ENCODE peak calls at places on chromosome 15, in six cellular contexts. C, U, V, Z, H and E are unnamed samples.
A peak's percentile ranks its signal among the peaks of the same experiment; 100 is the strongest.

GRCh38 chr15:50840520-50840919 is 68.0 kb upstream of the AP4E1 start:
- DNase-seq in U (no peak), Z (no peak), H (no peak), C (no peak), V (no peak), E (no peak)

GRCh38 chr15:50137330-50137761 is 18.3 kb upstream of the ATP8B4 start:
- DNase-seq in C (no peak), H (no peak), V (no peak), U (peak; percentile 100), Z (no peak), E (no peak)

GRCh38 chr15:25670025-25670554 is 193.0 kb downstream of the ATP10A start:
- DNase-seq in U (peak; percentile 56), V (no peak), C (no peak), H (peak; percentile 41), Z (peak; percentile 91), E (peak; percentile 64)

GRCh38 chr15:88695595-88696186 is 56.9 kb downstream of the ISG20 start:
- DNase-seq in Z (no peak), C (no peak), V (no peak), U (no peak), H (no peak), E (peak; percentile 13)

GRCh38 chr15:32861741-32862140 is 143.9 kb downstream of the GREM1 start:
- DNase-seq in C (no peak), H (peak; percentile 14), V (no peak), U (peak; percentile 76), Z (no peak), E (peak; percentile 61)

GRCh38 chr15:58213587-58214360 is 75.6 kb downstream of the AQP9 start:
- DNase-seq in H (no peak), C (no peak), Z (no peak), U (peak; percentile 94), V (no peak), E (peak; percentile 84)

GRCh38 chr15:72315706-72316370 is 4.1 kb downstream of the CELF6 start:
- DNase-seq in H (no peak), V (no peak), Z (no peak), C (no peak), U (peak; percentile 5), E (peak; percentile 17)

GRCh38 chr15:91203619-91204018 is 103.6 kb downstream of the SV2B start:
- DNase-seq in C (no peak), H (no peak), Z (no peak), V (no peak), U (no peak), E (no peak)

GRCh38 chr15:36252117-36252711 is 327.2 kb upstream of the CDIN1 start:
- DNase-seq in V (no peak), C (no peak), H (no peak), Z (no peak), U (no peak), E (no peak)

GRCh38 chr15:36067483-36068274 is 511.7 kb upstream of the CDIN1 start:
- DNase-seq in Z (peak; percentile 61), H (no peak), V (no peak), C (no peak), U (no peak), E (no peak)

GRCh38 chr15:97968380-97968779 is 7.9 kb downstream of the ARRDC4 start:
- DNase-seq in V (no peak), C (no peak), Z (no peak), U (peak; percentile 85), H (no peak), E (peak; percentile 78)

GRCh38 chr15:62617741-62618140 is 424.8 kb upstream of the TPM1 start:
- DNase-seq in C (no peak), H (no peak), Z (no peak), V (no peak), U (peak; percentile 24), E (no peak)

GRCh38 chr15:75843618-75844610 is 667 bp downstream of the UBE2Q2 start:
- DNase-seq in U (peak; percentile 37), Z (peak; percentile 88), H (peak; percentile 44), C (peak; percentile 57), V (peak; percentile 45), E (peak; percentile 69)

GRCh38 chr15:56972426-56972825 is 54.0 kb downstream of the TCF12 start:
- DNase-seq in C (no peak), H (no peak), V (no peak), Z (no peak), U (no peak), E (no peak)

GRCh38 chr15:52682200-52682599 is 3.0 kb upstream of the ATOSA start:
- DNase-seq in V (no peak), C (no peak), U (no peak), H (no peak), Z (no peak), E (no peak)

GRCh38 chr15:36230741-36231140 is 348.7 kb upstream of the CDIN1 start:
- DNase-seq in C (no peak), V (no peak), H (no peak), U (peak; percentile 65), Z (no peak), E (no peak)

GRCh38 chr15:84749111-84749991 is 959 bp downstream of the ZNF592 start:
- DNase-seq in C (peak; percentile 46), H (no peak), Z (peak; percentile 50), U (peak; percentile 32), V (peak; percentile 36), E (peak; percentile 36)

GRCh38 chr15:40047413-40048154 is 8.6 kb upstream of the SRP14 start:
- DNase-seq in U (peak; percentile 84), Z (no peak), H (no peak), V (peak; percentile 41), C (no peak), E (no peak)

GRCh38 chr15:51796777-51797474 is 32.5 kb upstream of the TMOD3 start:
- DNase-seq in U (peak; percentile 30), H (no peak), C (no peak), Z (no peak), V (no peak), E (no peak)

GRCh38 chr15:38024293-38025091 is 90.1 kb downstream of the TMCO5A start:
- DNase-seq in H (no peak), U (no peak), Z (no peak), C (no peak), V (no peak), E (no peak)

GRCh38 chr15:25176616-25176923 is 221.8 kb downstream of the SNRPN start:
- DNase-seq in U (no peak), Z (peak; percentile 48), H (no peak), V (no peak), C (no peak), E (no peak)

GRCh38 chr15:77032052-77032646 is 37.2 kb downstream of the PSTPIP1 start:
- DNase-seq in Z (peak; percentile 68), V (no peak), C (no peak), U (no peak), H (no peak), E (no peak)

GRCh38 chr15:45630958-45631691 is 3.7 kb upstream of the SQOR start:
- DNase-seq in U (peak; percentile 98), V (no peak), Z (no peak), H (no peak), C (no peak), E (peak; percentile 80)

GRCh38 chr15:73172508-73172907 is 120.2 kb downstream of the NEO1 start:
- DNase-seq in Z (no peak), H (no peak), U (no peak), C (no peak), V (no peak), E (no peak)

GRCh38 chr15:52635908-52636307 is 43.3 kb downstream of the ATOSA start:
- DNase-seq in C (no peak), Z (no peak), U (no peak), V (no peak), H (no peak), E (no peak)